ENCODE peak calls at places on chromosomes 12 and 14, in seven cellular contexts. One of them, this sample, is unnamed.
A peak's percentile ranks its signal among the peaks of the same experiment; 100 is the strongest.

GRCh38 chr14:61041704-61042103 is 60.7 kb downstream of the SLC38A6 start:
- DNase-seq in skeletal muscle cell: no peak
- DNase-seq in lower lobe of right lung: no peak
- DNase-seq in pancreas: no peak
- DNase-seq in fibroblast of the aortic adventitia: no peak
- DNase-seq in choroid plexus epithelial cell: no peak
- DNase-seq in stomach: no peak
- DNase-seq in this sample: no peak

GRCh38 chr14:88129306-88130056 is 124.5 kb downstream of the GPR65 start:
- DNase-seq in stomach: no peak
- DNase-seq in choroid plexus epithelial cell: peak; percentile 7
- DNase-seq in skeletal muscle cell: peak; percentile 65
- DNase-seq in pancreas: no peak
- DNase-seq in lower lobe of right lung: no peak
- DNase-seq in fibroblast of the aortic adventitia: peak; percentile 91
- DNase-seq in this sample: no peak

GRCh38 chr12:44240186-44240585 is 404.3 kb downstream of the TMEM117 start:
- DNase-seq in stomach: no peak
- DNase-seq in pancreas: no peak
- DNase-seq in skeletal muscle cell: no peak
- DNase-seq in fibroblast of the aortic adventitia: no peak
- DNase-seq in choroid plexus epithelial cell: no peak
- DNase-seq in lower lobe of right lung: no peak
- DNase-seq in this sample: no peak

GRCh38 chr12:47222960-47223847 is 143.4 kb upstream of the AMIGO2 start:
- DNase-seq in pancreas: no peak
- DNase-seq in choroid plexus epithelial cell: no peak
- DNase-seq in stomach: no peak
- DNase-seq in lower lobe of right lung: no peak
- DNase-seq in skeletal muscle cell: no peak
- DNase-seq in fibroblast of the aortic adventitia: no peak
- DNase-seq in this sample: no peak

GRCh38 chr12:62767506-62767905 is 167.4 kb downstream of the PPM1H start:
- DNase-seq in stomach: no peak
- DNase-seq in pancreas: no peak
- DNase-seq in skeletal muscle cell: no peak
- DNase-seq in fibroblast of the aortic adventitia: peak; percentile 60
- DNase-seq in lower lobe of right lung: no peak
- DNase-seq in choroid plexus epithelial cell: peak; percentile 26
- DNase-seq in this sample: no peak

GRCh38 chr12:15634010-15634676 is 155.0 kb downstream of the EPS8 start:
- DNase-seq in skeletal muscle cell: no peak
- DNase-seq in fibroblast of the aortic adventitia: peak; percentile 83
- DNase-seq in lower lobe of right lung: no peak
- DNase-seq in choroid plexus epithelial cell: peak; percentile 72
- DNase-seq in pancreas: no peak
- DNase-seq in stomach: no peak
- DNase-seq in this sample: no peak

GRCh38 chr14:61703342-61704129 is 8.2 kb downstream of the HIF1A start:
- DNase-seq in lower lobe of right lung: no peak
- DNase-seq in skeletal muscle cell: no peak
- DNase-seq in fibroblast of the aortic adventitia: no peak
- DNase-seq in stomach: no peak
- DNase-seq in pancreas: no peak
- DNase-seq in choroid plexus epithelial cell: peak; percentile 39
- DNase-seq in this sample: no peak

GRCh38 chr14:44914849-44915248 is 46.9 kb downstream of the KLHL28 start:
- DNase-seq in lower lobe of right lung: no peak
- DNase-seq in choroid plexus epithelial cell: peak; percentile 79
- DNase-seq in stomach: no peak
- DNase-seq in skeletal muscle cell: peak; percentile 5
- DNase-seq in pancreas: no peak
- DNase-seq in fibroblast of the aortic adventitia: peak; percentile 75
- DNase-seq in this sample: no peak

GRCh38 chr14:69573841-69574265 is 818 bp downstream of the CCDC177 start:
- DNase-seq in lower lobe of right lung: no peak
- DNase-seq in skeletal muscle cell: no peak
- DNase-seq in pancreas: no peak
- DNase-seq in choroid plexus epithelial cell: no peak
- DNase-seq in fibroblast of the aortic adventitia: no peak
- DNase-seq in stomach: no peak
- DNase-seq in this sample: no peak

GRCh38 chr12:20030847-20031246 is 337.5 kb upstream of the PDE3A start:
- DNase-seq in stomach: no peak
- DNase-seq in lower lobe of right lung: no peak
- DNase-seq in skeletal muscle cell: no peak
- DNase-seq in choroid plexus epithelial cell: peak; percentile 64
- DNase-seq in pancreas: peak; percentile 21
- DNase-seq in fibroblast of the aortic adventitia: peak; percentile 14
- DNase-seq in this sample: no peak

GRCh38 chr12:44674866-44675265 is 201.2 kb downstream of the NELL2 start:
- DNase-seq in stomach: no peak
- DNase-seq in choroid plexus epithelial cell: no peak
- DNase-seq in pancreas: no peak
- DNase-seq in skeletal muscle cell: no peak
- DNase-seq in fibroblast of the aortic adventitia: no peak
- DNase-seq in lower lobe of right lung: no peak
- DNase-seq in this sample: no peak

GRCh38 chr14:33103489-33103888 is 164.8 kb downstream of the NPAS3 start:
- DNase-seq in pancreas: no peak
- DNase-seq in lower lobe of right lung: no peak
- DNase-seq in stomach: no peak
- DNase-seq in fibroblast of the aortic adventitia: no peak
- DNase-seq in skeletal muscle cell: no peak
- DNase-seq in choroid plexus epithelial cell: no peak
- DNase-seq in this sample: no peak

GRCh38 chr14:36513451-36514277 is 6.4 kb downstream of the NKX2-1 start:
- DNase-seq in lower lobe of right lung: peak; percentile 82
- DNase-seq in pancreas: no peak
- DNase-seq in fibroblast of the aortic adventitia: no peak
- DNase-seq in skeletal muscle cell: no peak
- DNase-seq in stomach: no peak
- DNase-seq in choroid plexus epithelial cell: no peak
- DNase-seq in this sample: no peak

GRCh38 chr14:31829256-31829923 is 247.7 kb upstream of the ARHGAP5 start:
- DNase-seq in skeletal muscle cell: peak; percentile 80
- DNase-seq in stomach: no peak
- DNase-seq in fibroblast of the aortic adventitia: peak; percentile 63
- DNase-seq in pancreas: no peak
- DNase-seq in lower lobe of right lung: no peak
- DNase-seq in choroid plexus epithelial cell: peak; percentile 92
- DNase-seq in this sample: no peak

GRCh38 chr14:60817113-60817512 is 82.6 kb downstream of the MNAT1 start:
- DNase-seq in choroid plexus epithelial cell: no peak
- DNase-seq in lower lobe of right lung: no peak
- DNase-seq in stomach: no peak
- DNase-seq in skeletal muscle cell: no peak
- DNase-seq in pancreas: no peak
- DNase-seq in fibroblast of the aortic adventitia: no peak
- DNase-seq in this sample: no peak

GRCh38 chr12:26187014-26187413 is 8.4 kb upstream of the SSPN start:
- DNase-seq in skeletal muscle cell: no peak
- DNase-seq in choroid plexus epithelial cell: no peak
- DNase-seq in lower lobe of right lung: no peak
- DNase-seq in stomach: no peak
- DNase-seq in pancreas: no peak
- DNase-seq in fibroblast of the aortic adventitia: no peak
- DNase-seq in this sample: no peak
- H3K4me3 ChIP-seq in skeletal muscle cell: no peak overlapping the region
- H3K4me3 ChIP-seq in choroid plexus epithelial cell: no peak overlapping the region
- H3K4me3 ChIP-seq in lower lobe of right lung: no peak overlapping the region
- H3K4me3 ChIP-seq in stomach: no peak overlapping the region
- H3K4me3 ChIP-seq in pancreas: no peak overlapping the region
- H3K4me3 ChIP-seq in fibroblast of the aortic adventitia: no peak overlapping the region
- H3K4me3 ChIP-seq in this sample: no peak overlapping the region

DNA sequence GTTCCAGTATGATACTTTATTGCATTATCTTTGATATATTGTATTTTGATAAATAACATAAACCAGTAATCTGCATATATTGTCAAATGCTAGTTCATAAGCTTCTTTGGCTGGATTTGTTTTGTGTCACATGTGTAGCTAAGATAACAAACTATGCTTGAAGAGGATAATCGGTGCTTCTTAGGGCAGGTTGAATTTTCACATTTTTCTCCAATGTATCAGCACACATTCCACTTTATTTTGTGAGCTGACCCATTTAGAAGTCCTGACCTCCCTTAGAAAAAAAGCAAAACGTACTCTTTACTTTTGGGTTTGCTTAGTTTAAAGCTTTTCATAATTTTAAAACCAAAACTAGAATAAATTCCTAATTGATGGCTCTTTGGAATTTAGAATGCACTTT is 277.7 kb upstream of the DDHD1 start:
- DNase-seq in stomach: no peak
- DNase-seq in choroid plexus epithelial cell: peak; percentile 46
- DNase-seq in fibroblast of the aortic adventitia: peak; percentile 35
- DNase-seq in skeletal muscle cell: no peak
- DNase-seq in pancreas: no peak
- DNase-seq in lower lobe of right lung: no peak
- DNase-seq in this sample: no peak
- H3K4me3 ChIP-seq in stomach: no peak overlapping the region
- H3K4me3 ChIP-seq in choroid plexus epithelial cell: no peak overlapping the region
- H3K4me3 ChIP-seq in fibroblast of the aortic adventitia: no peak overlapping the region
- H3K4me3 ChIP-seq in skeletal muscle cell: no peak overlapping the region
- H3K4me3 ChIP-seq in pancreas: no peak overlapping the region
- H3K4me3 ChIP-seq in lower lobe of right lung: no peak overlapping the region
- H3K4me3 ChIP-seq in this sample: no peak overlapping the region

GRCh38 chr14:41810362-41810761 is 203.7 kb downstream of the LRFN5 start:
- DNase-seq in choroid plexus epithelial cell: no peak
- DNase-seq in lower lobe of right lung: no peak
- DNase-seq in skeletal muscle cell: no peak
- DNase-seq in fibroblast of the aortic adventitia: no peak
- DNase-seq in stomach: no peak
- DNase-seq in pancreas: no peak
- DNase-seq in this sample: no peak
- H3K4me3 ChIP-seq in choroid plexus epithelial cell: no peak overlapping the region
- H3K4me3 ChIP-seq in lower lobe of right lung: no peak overlapping the region
- H3K4me3 ChIP-seq in skeletal muscle cell: no peak overlapping the region
- H3K4me3 ChIP-seq in fibroblast of the aortic adventitia: no peak overlapping the region
- H3K4me3 ChIP-seq in stomach: no peak overlapping the region
- H3K4me3 ChIP-seq in pancreas: no peak overlapping the region
- H3K4me3 ChIP-seq in this sample: no peak overlapping the region

GRCh38 chr14:74571441-74571841 is 40.6 kb downstream of the LTBP2 start:
- DNase-seq in pancreas: no peak
- DNase-seq in skeletal muscle cell: no peak
- DNase-seq in fibroblast of the aortic adventitia: no peak
- DNase-seq in lower lobe of right lung: no peak
- DNase-seq in choroid plexus epithelial cell: peak; percentile 74
- DNase-seq in stomach: no peak
- DNase-seq in this sample: peak; percentile 32
- H3K4me3 ChIP-seq in pancreas: no peak overlapping the region
- H3K4me3 ChIP-seq in skeletal muscle cell: peak overlapping the region; percentile 28
- H3K4me3 ChIP-seq in fibroblast of the aortic adventitia: peak overlapping the region; percentile 45
- H3K4me3 ChIP-seq in lower lobe of right lung: peak overlapping the region; percentile 7
- H3K4me3 ChIP-seq in choroid plexus epithelial cell: peak overlapping the region; percentile 25
- H3K4me3 ChIP-seq in stomach: no peak overlapping the region
- H3K4me3 ChIP-seq in this sample: no peak overlapping the region

DNA sequence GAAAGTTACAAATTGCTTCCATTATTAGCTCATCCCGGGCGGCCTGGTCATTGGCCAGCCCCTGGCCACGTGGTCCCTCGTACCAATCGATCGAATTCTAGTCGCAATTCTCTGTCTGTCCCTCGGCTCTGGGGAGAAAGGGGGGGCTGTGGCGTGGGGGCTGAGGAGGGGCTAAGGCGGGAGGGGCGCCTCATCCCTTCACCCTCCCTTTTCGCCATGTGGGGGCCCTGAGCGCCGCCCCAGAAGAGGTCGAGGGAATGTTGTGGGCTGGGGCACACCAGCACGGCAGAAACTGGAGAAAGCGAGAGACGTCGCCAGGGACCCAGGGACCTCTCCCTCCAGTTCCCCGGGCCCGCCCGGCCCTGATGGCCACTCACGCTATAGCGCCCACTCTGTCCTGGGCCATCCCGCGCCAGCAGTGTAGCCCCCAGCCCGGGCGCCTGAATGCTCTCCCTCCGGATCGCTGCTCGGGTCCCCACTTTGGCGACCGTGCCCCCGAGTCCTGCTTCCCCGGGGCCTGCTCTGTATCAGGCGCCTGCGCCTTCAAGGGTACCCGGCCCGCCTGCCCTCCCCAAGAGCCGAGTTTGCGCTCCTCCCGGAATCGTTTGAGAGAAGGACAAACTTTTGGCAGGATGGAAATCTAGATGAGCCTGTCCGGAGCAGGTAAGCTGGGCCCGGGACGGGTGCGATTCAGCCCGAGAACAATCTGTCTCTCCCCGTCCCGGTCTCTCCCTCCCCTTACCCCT is 62.7 kb downstream of the SMUG1 start:
- DNase-seq in choroid plexus epithelial cell: no peak
- DNase-seq in fibroblast of the aortic adventitia: no peak
- DNase-seq in stomach: peak; percentile 75
- DNase-seq in skeletal muscle cell: no peak
- DNase-seq in lower lobe of right lung: no peak
- DNase-seq in pancreas: peak; percentile 26
- DNase-seq in this sample: peak; percentile 27
- H3K4me3 ChIP-seq in choroid plexus epithelial cell: no peak overlapping the region
- H3K4me3 ChIP-seq in fibroblast of the aortic adventitia: peak overlapping the region; percentile 61
- H3K4me3 ChIP-seq in stomach: peak overlapping the region; percentile 67
- H3K4me3 ChIP-seq in skeletal muscle cell: peak overlapping the region; percentile 61
- H3K4me3 ChIP-seq in lower lobe of right lung: peak overlapping the region; percentile 59
- H3K4me3 ChIP-seq in pancreas: peak overlapping the region; percentile 39
- H3K4me3 ChIP-seq in this sample: peak overlapping the region; percentile 32

DNA sequence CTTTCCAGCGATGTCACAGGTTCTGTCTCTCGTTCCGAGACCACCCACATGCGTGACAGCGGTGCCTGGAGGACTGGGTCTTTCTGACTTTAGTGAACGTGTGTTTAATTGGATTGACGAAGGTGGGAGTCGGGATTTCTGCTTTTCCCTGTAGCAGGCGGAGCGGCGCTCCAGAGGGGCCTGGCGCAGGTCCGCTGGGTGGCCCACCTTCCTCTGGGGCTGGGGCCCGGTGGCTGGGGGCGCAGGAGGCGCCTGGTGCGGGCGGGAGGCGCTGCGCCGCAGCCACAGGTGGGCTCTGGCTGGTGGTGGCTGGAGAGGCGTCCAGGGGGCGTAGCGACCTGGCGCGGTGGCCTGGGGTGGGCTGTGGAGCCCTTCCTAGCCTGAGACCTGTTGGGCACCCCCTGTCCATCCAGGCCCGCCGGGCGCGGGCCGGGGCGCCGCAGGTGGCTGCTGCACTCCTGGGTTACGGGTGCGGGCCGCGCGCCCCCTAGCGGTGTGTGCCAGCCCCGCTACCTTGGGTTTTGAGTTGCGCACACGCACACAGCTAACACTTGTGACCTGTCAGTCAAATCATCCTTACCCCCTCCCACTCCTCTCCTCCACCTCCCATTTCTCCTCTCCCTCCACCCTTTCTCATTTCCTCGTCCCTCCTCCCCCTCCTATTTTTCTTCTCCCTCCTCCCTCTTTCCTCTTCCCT is 2.0 kb downstream of the MEG3 start:
- DNase-seq in choroid plexus epithelial cell: peak; percentile 94
- DNase-seq in pancreas: peak; percentile 55
- DNase-seq in lower lobe of right lung: no peak
- DNase-seq in skeletal muscle cell: peak; percentile 51
- DNase-seq in fibroblast of the aortic adventitia: peak; percentile 79
- DNase-seq in stomach: no peak
- DNase-seq in this sample: no peak
- H3K4me3 ChIP-seq in choroid plexus epithelial cell: peak overlapping the region; percentile 82
- H3K4me3 ChIP-seq in pancreas: peak overlapping the region; percentile 5
- H3K4me3 ChIP-seq in lower lobe of right lung: peak overlapping the region; percentile 23
- H3K4me3 ChIP-seq in skeletal muscle cell: peak overlapping the region; percentile 73
- H3K4me3 ChIP-seq in fibroblast of the aortic adventitia: peak overlapping the region; percentile 77
- H3K4me3 ChIP-seq in stomach: peak overlapping the region; percentile 35
- H3K4me3 ChIP-seq in this sample: peak overlapping the region; percentile 10